ENCODE peak calls at places on chromosomes 6 and 20, in seven cellular contexts. P is cardiac fibroblast, Q is A673, H is bronchial epithelial cell, O is GM20000, J is neural progenitor cell, G is PC-3. N is an unnamed sample.
A peak's percentile ranks its signal among the peaks of the same experiment; 100 is the strongest.

GRCh38 chr20:33437141-33437911 is 6.2 kb downstream of the SNTA1 start:
- DNase-seq in P (peak; percentile 62), Q (peak; percentile 77), H (no peak), O (no peak), J (no peak), G (no peak), N (no peak)

GRCh38 chr6:141103246-141103645 is 1029.5 kb upstream of the GJE1 start:
- DNase-seq in P (peak; percentile 56), Q (peak; percentile 32), H (peak; percentile 87), O (no peak), J (no peak), G (peak; percentile 87), N (no peak)

GRCh38 chr20:5128886-5129285 is 2.1 kb downstream of the CDS2 start:
- DNase-seq in P (no peak), Q (no peak), H (no peak), O (no peak), J (no peak), G (no peak), N (no peak)

GRCh38 chr6:134117409-134117808 is 65.0 kb upstream of the SLC2A12 start:
- DNase-seq in P (peak; percentile 19), Q (no peak), H (no peak), O (no peak), J (peak; percentile 4), G (no peak), N (no peak)

GRCh38 chr6:157246771-157247484 is 76.4 kb downstream of the TMEM242 start:
- DNase-seq in P (no peak), Q (no peak), H (no peak), O (no peak), J (no peak), G (no peak), N (no peak)

GRCh38 chr6:146741609-146742008 is 142.8 kb downstream of the ADGB start:
- DNase-seq in P (peak; percentile 28), Q (no peak), H (peak; percentile 1), O (no peak), J (no peak), G (peak; percentile 6), N (no peak)

GRCh38 chr6:152472325-152472724 is 164.8 kb downstream of the SYNE1 start:
- DNase-seq in P (no peak), Q (no peak), H (no peak), O (no peak), J (no peak), G (no peak), N (no peak)

GRCh38 chr6:116450185-116450710 is 10.9 kb upstream of the CALHM6 start:
- DNase-seq in P (no peak), Q (no peak), H (peak; percentile 39), O (no peak), J (no peak), G (no peak), N (no peak)

GRCh38 chr6:150600302-150601017 is 775 bp downstream of the PLEKHG1 start:
- DNase-seq in P (peak; percentile 65), Q (peak; percentile 80), H (peak; percentile 78), O (peak; percentile 81), J (peak; percentile 96), G (peak; percentile 75), N (peak; percentile 68)

GRCh38 chr20:57374931-57375651 is 16.1 kb upstream of the RBM38 start:
- DNase-seq in P (no peak), Q (no peak), H (no peak), O (no peak), J (no peak), G (no peak), N (no peak)

GRCh38 chr6:20608371-20608770 is 74.1 kb downstream of the CDKAL1 start:
- DNase-seq in P (no peak), Q (no peak), H (no peak), O (no peak), J (no peak), G (no peak), N (no peak)

GRCh38 chr20:19913927-19914614 is 103.1 kb upstream of the NAA20 start:
- DNase-seq in P (peak; percentile 91), Q (no peak), H (peak; percentile 100), O (peak; percentile 28), J (no peak), G (peak; percentile 92), N (no peak)

GRCh38 chr6:9412951-9413559 is 977.7 kb upstream of the SLC35B3 start:
- DNase-seq in P (peak; percentile 8), Q (peak; percentile 80), H (peak; percentile 50), O (peak; percentile 19), J (peak; percentile 48), G (peak; percentile 75), N (no peak)
- TF ChIP-seq CTCF in P (peak; percentile 45), Q (peak; percentile 91), H (peak; percentile 61), O (peak; percentile 27), J (peak; percentile 66), G (peak; percentile 90), N (peak; percentile 62)

DNA sequence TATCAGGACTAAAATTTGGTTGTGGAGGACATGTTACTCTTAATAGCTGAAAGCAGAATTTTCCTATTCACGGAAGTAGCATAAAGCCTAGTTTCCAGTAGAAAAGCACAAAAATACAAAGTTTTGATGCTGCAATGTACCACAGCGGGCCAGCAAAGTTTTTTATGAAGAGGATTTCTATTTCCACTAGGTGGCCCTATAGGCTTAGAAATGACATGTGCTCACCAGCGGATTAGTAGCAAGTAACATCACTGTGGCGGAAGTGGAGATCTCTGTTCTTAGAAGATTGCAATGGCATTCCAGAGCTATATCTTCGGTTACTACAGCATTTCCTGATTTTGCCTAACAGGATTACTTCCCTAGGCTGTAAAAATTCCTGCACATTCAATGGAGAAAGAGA is 1219.0 kb upstream of the EYS start:
- DNase-seq in P (peak; percentile 66), Q (peak; percentile 45), H (no peak), O (no peak), J (peak; percentile 8), G (peak; percentile 56), N (no peak)
- TF ChIP-seq CTCF in P (peak; percentile 13), Q (no peak), H (no peak), O (no peak), J (peak; percentile 25), G (peak; percentile 58), N (no peak)

GRCh38 chr6:43952746-43953145 is 174.5 kb downstream of the MRPL14 start:
- DNase-seq in P (peak; percentile 33), Q (no peak), H (no peak), O (no peak), J (no peak), G (no peak), N (no peak)
- TF ChIP-seq CTCF in P (peak; percentile 29), Q (peak; percentile 18), H (no peak), O (no peak), J (peak; percentile 4), G (no peak), N (peak; percentile 24)

GRCh38 chr20:63741676-63742380 is 2.3 kb downstream of the SLC2A4RG start:
- DNase-seq in P (no peak), Q (no peak), H (no peak), O (peak; percentile 38), J (no peak), G (no peak), N (no peak)

GRCh38 chr20:63739129-63740069 is at the start of gene SLC2A4RG:
- DNase-seq in P (peak; percentile 63), Q (peak; percentile 81), H (peak; percentile 39), O (peak; percentile 99), J (peak; percentile 96), G (peak; percentile 85), N (peak; percentile 59)

GRCh38 chr20:63740070-63740500 is 509 bp downstream of the SLC2A4RG start:
- DNase-seq in P (peak; percentile 14), Q (peak; percentile 51), H (no peak), O (peak; percentile 85), J (peak; percentile 85), G (peak; percentile 54), N (no peak)

GRCh38 chr20:63741354-63741675 is 1.7 kb downstream of the SLC2A4RG start:
- DNase-seq in P (no peak), Q (no peak), H (no peak), O (no peak), J (no peak), G (no peak), N (no peak)

GRCh38 chr20:63740501-63741353 is 1.2 kb downstream of the SLC2A4RG start:
- DNase-seq in P (peak; percentile 89), Q (peak; percentile 85), H (peak; percentile 71), O (peak; percentile 86), J (peak; percentile 83), G (peak; percentile 84), N (peak; percentile 45)
- TF ChIP-seq CTCF in P (no peak), Q (peak; percentile 17), H (peak; percentile 42), O (no peak), J (no peak), G (no peak), N (peak; percentile 18)

DNA sequence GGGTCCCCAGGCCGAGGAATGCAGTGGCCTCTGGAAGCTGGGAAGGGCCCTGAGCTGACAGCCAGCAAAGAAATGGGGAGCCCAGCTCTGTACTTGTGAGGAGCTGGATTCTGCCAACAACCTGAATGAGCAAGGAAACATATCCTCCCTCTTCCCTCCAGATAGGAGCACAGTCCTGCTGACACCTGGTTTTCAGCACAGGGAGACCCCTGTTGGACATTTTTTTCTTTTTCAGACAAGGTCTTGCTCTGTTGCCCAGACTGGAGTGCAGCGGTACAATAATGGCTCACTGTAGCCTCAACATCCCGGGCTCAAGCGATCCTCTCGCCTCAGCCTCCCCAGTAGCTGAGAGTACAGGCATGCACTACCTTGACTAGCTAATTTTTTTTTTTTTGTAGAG is 21.5 kb downstream of the BMP6 start:
- DNase-seq in P (no peak), Q (no peak), H (no peak), O (no peak), J (no peak), G (no peak), N (no peak)
- TF ChIP-seq CTCF in P (no peak), Q (no peak), H (no peak), O (no peak), J (no peak), G (no peak), N (no peak)

GRCh38 chr6:139376604-139377218 is 2.3 kb upstream of the CITED2 start:
- DNase-seq in P (peak; percentile 54), Q (peak; percentile 17), H (peak; percentile 61), O (no peak), J (peak; percentile 26), G (peak; percentile 53), N (no peak)
- TF ChIP-seq CTCF in P (no peak), Q (no peak), H (peak; percentile 13), O (no peak), J (no peak), G (no peak), N (peak; percentile 13)

GRCh38 chr6:143939364-143939763 is 68.7 kb downstream of the PLAGL1 start:
- DNase-seq in P (no peak), Q (no peak), H (no peak), O (no peak), J (peak; percentile 32), G (no peak), N (no peak)

GRCh38 chr6:143934867-143935266 is 70.6 kb downstream of the ZC2HC1B start:
- DNase-seq in P (no peak), Q (no peak), H (no peak), O (no peak), J (no peak), G (no peak), N (no peak)

GRCh38 chr6:143940011-143940597 is 68.0 kb downstream of the PLAGL1 start:
- DNase-seq in P (peak; percentile 65), Q (peak; percentile 42), H (peak; percentile 62), O (peak; percentile 78), J (peak; percentile 54), G (peak; percentile 66), N (peak; percentile 25)

GRCh38 chr6:143936986-143937765 is 70.9 kb downstream of the PLAGL1 start:
- DNase-seq in P (no peak), Q (no peak), H (no peak), O (no peak), J (no peak), G (no peak), N (no peak)

GRCh38 chr6:143936347-143936746 is 71.7 kb downstream of the PLAGL1 start:
- DNase-seq in P (no peak), Q (no peak), H (no peak), O (no peak), J (no peak), G (no peak), N (no peak)
- TF ChIP-seq CTCF in P (no peak), Q (no peak), H (no peak), O (no peak), J (no peak), G (no peak), N (no peak)

N was measured in neural crest cell.